ENCODE peak calls at places on chromosomes 11 and 22, in four cellular contexts. C, K, L and O are unnamed samples.

GRCh38 chr11:34565417-34566208 is 52.0 kb upstream of the ELF5 start:
- DNase-seq in L (peak; percentile 26), K (no peak), C (no peak), O (no peak)

GRCh38 chr11:665062-665706 is 28.1 kb downstream of the DRD4 start:
- DNase-seq in K (no peak), C (no peak), L (no peak), O (peak; percentile 28)

GRCh38 chr11:114178656-114179055 is 117.5 kb upstream of the NNMT start:
- DNase-seq in K (no peak), L (no peak), C (no peak), O (no peak)

GRCh38 chr11:76543006-76543703 is 98.3 kb downstream of the EMSY start:
- DNase-seq in C (no peak), K (no peak), L (no peak), O (no peak)

GRCh38 chr11:109197656-109198055 is 224.3 kb upstream of the C11orf87 start:
- DNase-seq in C (no peak), L (no peak), K (no peak), O (peak; percentile 48)

GRCh38 chr11:116697011-116697410 is 75.8 kb downstream of the BUD13 start:
- DNase-seq in L (no peak), K (no peak), C (no peak), O (no peak)

GRCh38 chr11:2316169-2316962 is 14.6 kb downstream of the TSPAN32 start:
- DNase-seq in C (no peak), K (no peak), L (no peak), O (no peak)

GRCh38 chr22:48680601-48681000 is 1147.1 kb downstream of the BRD1 start:
- DNase-seq in L (no peak), C (no peak), K (no peak), O (no peak)

GRCh38 chr22:46172522-46172921 is 22.2 kb downstream of the PPARA start:
- DNase-seq in C (no peak), K (no peak), L (peak; percentile 54), O (no peak)

GRCh38 chr11:99260696-99261095 is 239.9 kb downstream of the CNTN5 start:
- DNase-seq in L (no peak), C (no peak), K (no peak), O (no peak)

GRCh38 chr11:66467756-66468155 is 1.1 kb downstream of the PELI3 start:
- DNase-seq in C (no peak), K (no peak), L (peak; percentile 45), O (no peak)

GRCh38 chr11:121656333-121657090 is 203.7 kb upstream of the SORL1-AS1 start:
- DNase-seq in C (no peak), K (no peak), L (no peak), O (no peak)

GRCh38 chr11:2210366-2211112 is 38.9 kb upstream of the TH start:
- DNase-seq in L (peak; percentile 6), C (no peak), K (no peak), O (no peak)

GRCh38 chr11:20337526-20338154 is 25.9 kb upstream of the HTATIP2 start:
- DNase-seq in L (no peak), C (no peak), K (no peak), O (no peak)

GRCh38 chr22:49429066-49429465 is 398.6 kb downstream of the BRD1 start:
- DNase-seq in L (no peak), C (no peak), K (no peak), O (no peak)

GRCh38 chr11:45660717-45661416 is 4.6 kb downstream of the CHST1 start:
- DNase-seq in L (no peak), C (no peak), K (no peak), O (no peak)

GRCh38 chr22:31646186-31647019 is 15.6 kb downstream of the PISD start:
- DNase-seq in L (no peak), C (no peak), K (no peak), O (peak; percentile 98)

GRCh38 chr11:117574551-117574950 is 222.5 kb downstream of the DSCAML1 start:
- DNase-seq in C (no peak), L (no peak), K (no peak), O (no peak)

GRCh38 chr11:2744166-2744565 is 44.4 kb upstream of the KCNQ1OT1 start:
- DNase-seq in C (no peak), L (peak; percentile 3), K (no peak), O (no peak)

GRCh38 chr22:42901790-42902508 is 44.9 kb upstream of the ARFGAP3 start:
- DNase-seq in K (no peak), L (peak; percentile 25), C (no peak), O (no peak)

GRCh38 chr22:50308597-50308935 is 1.1 kb upstream of the PLXNB2 start:
- DNase-seq in L (peak; percentile 52), C (no peak), K (no peak), O (peak; percentile 88)

GRCh38 chr11:72828081-72828567 is 13.9 kb downstream of the ATG16L2 start:
- DNase-seq in K (no peak), C (no peak), L (no peak), O (peak; percentile 42)

GRCh38 chr11:134837166-134837886 is 425.3 kb upstream of the B3GAT1 start:
- DNase-seq in L (no peak), C (no peak), K (no peak), O (no peak)

GRCh38 chr11:80241766-80242165 is 800.9 kb upstream of the TENM4 start:
- DNase-seq in L (no peak), K (no peak), C (no peak), O (no peak)

GRCh38 chr11:2142762-2143202 is 3.6 kb upstream of the IGF2 start:
- DNase-seq in K (no peak), L (no peak), C (no peak), O (peak; percentile 8)

GRCh38 chr11:57135020-57135751 is 46.6 kb upstream of the LRRC55 start:
- DNase-seq in C (no peak), K (no peak), L (no peak), O (no peak)

GRCh38 chr22:30870451-30871345 is 97.9 kb downstream of the MORC2 start:
- DNase-seq in K (no peak), L (peak; percentile 3), C (no peak), O (no peak)

GRCh38 chr11:75268626-75269366 is 28.2 kb downstream of the TPBGL start:
- DNase-seq in K (no peak), L (no peak), C (no peak), O (no peak)

GRCh38 chr11:78080818-78081495 is 1.3 kb upstream of the NDUFC2 start:
- DNase-seq in K (no peak), C (no peak), L (no peak), O (peak; percentile 74)

GRCh38 chr11:67645521-67646457 is 4.7 kb downstream of the ACY3 start:
- DNase-seq in K (no peak), L (peak; percentile 84), C (no peak), O (no peak)

GRCh38 chr11:17410606-17411379 is 22.3 kb upstream of the KCNJ11 start:
- DNase-seq in K (no peak), L (peak; percentile 51), C (no peak), O (no peak)

GRCh38 chr11:9120659-9121350 is 29.4 kb upstream of the SCUBE2 start:
- DNase-seq in K (no peak), L (peak; percentile 39), C (no peak), O (no peak)
- TF ChIP-seq CTCF in K (no peak), L (peak; percentile 26), C (peak; percentile 50), O (no peak)

GRCh38 chr11:126791446-126791845 is 209.1 kb downstream of the KIRREL3 start:
- DNase-seq in C (no peak), L (no peak), K (no peak), O (no peak)
- TF ChIP-seq CTCF in C (peak; percentile 38), L (no peak), K (no peak), O (peak; percentile 12)

GRCh38 chr11:35814026-35814425 is 129.8 kb upstream of the LDLRAD3 start:
- DNase-seq in L (no peak), K (no peak), C (no peak), O (no peak)
- TF ChIP-seq CTCF in L (no peak), K (no peak), C (no peak), O (no peak)

GRCh38 chr11:10438451-10438850 is 16.6 kb upstream of the AMPD3 start:
- DNase-seq in L (no peak), C (no peak), K (no peak), O (no peak)
- TF ChIP-seq CTCF in L (no peak), C (no peak), K (no peak), O (no peak)

DNA sequence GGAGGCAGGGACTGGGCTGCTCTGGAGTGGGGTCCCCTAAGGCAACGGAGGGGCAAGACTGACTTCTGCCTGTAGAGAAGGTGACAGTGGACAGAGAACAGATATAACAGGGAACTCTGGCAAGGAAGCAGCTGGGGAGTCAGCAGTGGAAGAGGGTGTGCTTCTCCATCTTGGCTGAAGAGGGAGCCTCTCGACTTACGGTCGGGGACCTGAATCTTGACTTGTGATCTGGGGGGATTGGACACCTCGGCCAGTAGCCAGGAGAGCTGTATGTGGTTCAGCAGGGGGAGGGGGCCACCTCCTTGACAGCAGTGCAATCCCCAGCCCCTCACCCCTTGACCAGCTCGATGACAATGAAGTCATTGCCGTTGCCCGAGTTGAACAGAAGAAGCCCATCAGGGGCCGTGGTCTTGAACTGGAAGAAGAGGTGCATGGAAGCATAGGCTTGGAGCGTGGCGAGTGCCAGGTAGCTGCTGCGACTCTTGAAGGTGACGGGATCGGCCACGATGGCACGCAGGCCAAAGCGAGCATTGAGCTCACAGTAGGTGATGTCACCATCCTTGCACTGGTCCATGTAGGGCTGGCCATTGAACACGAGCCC is 60.0 kb downstream of the SLC22A12 start:
- DNase-seq in C (no peak), K (no peak), L (peak; percentile 25), O (peak; percentile 14)
- TF ChIP-seq CTCF in C (peak; percentile 42), K (no peak), L (no peak), O (peak; percentile 55)

GRCh38 chr11:123057604-123058305 is 4.2 kb downstream of the HSPA8 start:
- DNase-seq in L (no peak), C (no peak), K (no peak), O (no peak)
- TF ChIP-seq CTCF in L (no peak), C (peak; percentile 7), K (no peak), O (no peak)

GRCh38 chr11:92136792-92137191 is 87.8 kb upstream of the FAT3 start:
- DNase-seq in C (no peak), L (no peak), K (no peak), O (no peak)
- TF ChIP-seq CTCF in C (peak; percentile 41), L (no peak), K (no peak), O (no peak)

DNA sequence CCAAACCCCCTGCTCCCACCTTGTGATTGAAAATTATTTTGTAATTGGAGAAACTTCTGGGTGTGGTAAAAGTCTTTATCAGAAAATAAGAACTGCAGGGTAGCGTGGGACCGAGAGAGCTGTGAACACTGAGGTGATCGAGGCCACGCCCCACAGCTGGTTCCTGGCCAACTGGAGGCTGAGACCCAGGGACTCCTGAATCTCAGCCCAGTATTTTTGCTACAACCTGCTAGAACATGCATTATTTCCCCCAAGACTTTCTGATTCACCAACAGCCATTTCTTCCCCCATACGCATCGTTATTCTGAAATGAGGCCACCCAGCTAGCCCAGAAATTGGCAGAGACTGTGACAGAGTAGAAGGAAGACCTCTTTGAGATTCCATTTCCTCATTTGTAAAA is 3.3 kb upstream of the FGF19 start:
- DNase-seq in C (no peak), L (peak; percentile 67), K (no peak), O (no peak)
- TF ChIP-seq CTCF in C (no peak), L (no peak), K (no peak), O (no peak)

GRCh38 chr11:111762981-111763643 is 3.1 kb downstream of the PPP2R1B start:
- DNase-seq in L (no peak), C (no peak), K (no peak), O (no peak)
- TF ChIP-seq CTCF in L (no peak), C (no peak), K (no peak), O (peak; percentile 37)